ENCODE peak calls at places on chromosomes 2 and 18, in nine cellular contexts. A is KBM-7; S is AG20443; F is stimulated activated CD8-positive, alpha-beta memory T cell treated with anti-CD3 and anti-CD28 coated beads, Interleukin-2, amount 100 ng/mL, for 1 hour; U is activated CD4-positive, alpha-beta T cell treated with anti-CD3 and anti-CD28 coated beads for 4 hours; O is neural crest cell; H is EL; Z is cardiac muscle cell; P is EH. M is an unnamed sample.
A peak's percentile ranks its signal among the peaks of the same experiment; 100 is the strongest.

GRCh38 chr18:11859903-11860407 is 8.7 kb downstream of the CHMP1B start:
- DNase-seq in Z (no peak), H (peak; percentile 87), A (no peak), O (no peak), U (no peak), P (peak; percentile 80), F (no peak), S (peak; percentile 76), M (peak; percentile 21)

GRCh38 chr2:62118160-62118559 is 77.8 kb upstream of the B3GNT2 start:
- DNase-seq in A (no peak), S (no peak), F (no peak), Z (no peak), P (no peak), U (no peak), H (no peak), O (no peak), M (no peak)

GRCh38 chr2:238895901-238896600 is 48.2 kb downstream of the TWIST2 start:
- DNase-seq in Z (no peak), A (no peak), H (peak; percentile 98), P (peak; percentile 99), O (peak; percentile 32), S (peak; percentile 89), F (no peak), U (no peak), M (peak; percentile 56)

GRCh38 chr18:48878471-48878870 is 72.3 kb downstream of the SMAD7 start:
- DNase-seq in U (no peak), S (no peak), H (no peak), A (no peak), P (no peak), O (no peak), Z (no peak), F (no peak), M (no peak)

GRCh38 chr2:29459445-29460179 is 344.4 kb downstream of the CLIP4 start:
- DNase-seq in A (no peak), F (no peak), P (peak; percentile 83), U (no peak), Z (no peak), H (peak; percentile 80), S (peak; percentile 77), O (no peak), M (peak; percentile 62)

GRCh38 chr2:216215991-216216390 is 106.8 kb downstream of the XRCC5 start:
- DNase-seq in S (no peak), P (peak; percentile 35), A (peak; percentile 24), F (no peak), U (no peak), Z (peak; percentile 53), H (peak; percentile 37), O (no peak), M (no peak)

GRCh38 chr2:42936632-42936996 is 144.2 kb upstream of the HAAO start:
- DNase-seq in F (no peak), S (no peak), A (no peak), O (no peak), Z (no peak), U (no peak), H (no peak), P (no peak), M (no peak)

GRCh38 chr2:201656102-201656501 is 12.8 kb upstream of the TMEM237 start:
- DNase-seq in P (no peak), S (no peak), A (no peak), O (no peak), U (no peak), F (peak; percentile 4), Z (no peak), H (no peak), M (no peak)

GRCh38 chr18:42839408-42839807 is 276.1 kb downstream of the RIT2 start:
- DNase-seq in P (no peak), F (no peak), S (no peak), H (no peak), O (no peak), Z (no peak), A (no peak), U (no peak), M (no peak)

GRCh38 chr2:16537347-16537746 is 128.3 kb downstream of the CYRIA start:
- DNase-seq in F (no peak), Z (no peak), P (no peak), H (no peak), S (no peak), O (no peak), U (no peak), A (no peak), M (no peak)

GRCh38 chr2:134231965-134232340 is 21.9 kb upstream of the MGAT5 start:
- DNase-seq in S (peak; percentile 62), Z (no peak), A (no peak), U (no peak), P (peak; percentile 90), F (no peak), H (peak; percentile 85), O (no peak), M (no peak)

GRCh38 chr2:7377861-7378569 is 460.8 kb downstream of the RNF144A start:
- DNase-seq in F (no peak), P (no peak), S (no peak), O (no peak), H (peak; percentile 9), A (no peak), U (no peak), Z (peak; percentile 83), M (no peak)

M was measured in AG04450.